ENCODE peak calls at places on chromosomes 16 and 17, in six cellular contexts. N is fibroblast of the aortic adventitia, V is GM12865, I is endodermal cell, Q is BJ, T is tibial nerve. J is an unnamed sample.

GRCh38 chr16:71311553-71312158 is 22.5 kb upstream of the CMTR2 start:
- DNase-seq in Q (no peak), T (no peak), I (peak; percentile 84), V (peak; percentile 21), N (peak; percentile 23), J (no peak)

GRCh38 chr16:65415460-65415859 is 293.6 kb upstream of the CDH11 start:
- DNase-seq in V (no peak), N (peak; percentile 6), T (no peak), I (no peak), Q (no peak), J (peak; percentile 35)

GRCh38 chr16:87150359-87151280 is 166.6 kb downstream of the C16orf95 start:
- DNase-seq in V (no peak), Q (no peak), I (no peak), N (peak; percentile 60), T (no peak), J (no peak)

GRCh38 chr17:39800540-39800939 is 62.8 kb downstream of the GRB7 start:
- DNase-seq in T (no peak), Q (no peak), I (no peak), V (peak; percentile 89), N (no peak), J (no peak)

GRCh38 chr16:85753559-85753958 is 2.7 kb upstream of the C16orf74 start:
- DNase-seq in N (no peak), I (no peak), Q (no peak), V (no peak), T (no peak), J (no peak)

GRCh38 chr16:67663151-67663876 is 2.6 kb downstream of the PARD6A start:
- DNase-seq in V (no peak), I (peak; percentile 89), Q (no peak), N (no peak), T (no peak), J (no peak)

GRCh38 chr17:82302991-82303943 is 14.1 kb downstream of the CD7 start:
- DNase-seq in T (no peak), I (no peak), V (no peak), N (no peak), Q (no peak), J (no peak)

GRCh38 chr17:65297384-65297783 is 160.2 kb downstream of the RGS9 start:
- DNase-seq in V (no peak), I (no peak), Q (no peak), T (no peak), N (peak; percentile 38), J (no peak)

GRCh38 chr17:12067425-12067824 is 46.7 kb downstream of the MAP2K4 start:
- DNase-seq in Q (no peak), T (no peak), V (no peak), N (no peak), I (no peak), J (no peak)

GRCh38 chr16:67055712-67056487 is 27.0 kb downstream of the CBFB start:
- DNase-seq in T (no peak), Q (peak; percentile 92), I (no peak), N (peak; percentile 81), V (peak; percentile 56), J (peak; percentile 82)

GRCh38 chr16:87173294-87173883 is 143.8 kb downstream of the C16orf95 start:
- DNase-seq in Q (no peak), N (peak; percentile 35), I (no peak), T (no peak), V (no peak), J (no peak)

GRCh38 chr17:2595736-2596135 is 2.3 kb downstream of the PAFAH1B1 start:
- DNase-seq in T (no peak), Q (no peak), I (peak; percentile 36), N (peak; percentile 31), V (peak; percentile 11), J (no peak)

GRCh38 chr17:73924083-73924482 is 279.4 kb upstream of the RPL38 start:
- DNase-seq in T (no peak), Q (no peak), N (no peak), I (peak; percentile 28), V (no peak), J (no peak)

GRCh38 chr17:77501101-77501566 is 360.4 kb downstream of the SEC14L1 start:
- DNase-seq in Q (no peak), T (no peak), V (peak; percentile 41), N (peak; percentile 23), I (peak; percentile 86), J (no peak)

GRCh38 chr16:12818331-12818730 is 14.6 kb upstream of the CPPED1 start:
- DNase-seq in N (no peak), Q (no peak), V (no peak), I (no peak), T (no peak), J (no peak)

GRCh38 chr16:69402448-69402847 is 16.6 kb upstream of the TERF2 start:
- DNase-seq in V (no peak), Q (no peak), T (no peak), I (no peak), N (no peak), J (no peak)

GRCh38 chr16:53974484-53975115 is 270.6 kb downstream of the FTO start:
- DNase-seq in T (no peak), I (no peak), Q (no peak), V (no peak), N (peak; percentile 23), J (no peak)

DNA sequence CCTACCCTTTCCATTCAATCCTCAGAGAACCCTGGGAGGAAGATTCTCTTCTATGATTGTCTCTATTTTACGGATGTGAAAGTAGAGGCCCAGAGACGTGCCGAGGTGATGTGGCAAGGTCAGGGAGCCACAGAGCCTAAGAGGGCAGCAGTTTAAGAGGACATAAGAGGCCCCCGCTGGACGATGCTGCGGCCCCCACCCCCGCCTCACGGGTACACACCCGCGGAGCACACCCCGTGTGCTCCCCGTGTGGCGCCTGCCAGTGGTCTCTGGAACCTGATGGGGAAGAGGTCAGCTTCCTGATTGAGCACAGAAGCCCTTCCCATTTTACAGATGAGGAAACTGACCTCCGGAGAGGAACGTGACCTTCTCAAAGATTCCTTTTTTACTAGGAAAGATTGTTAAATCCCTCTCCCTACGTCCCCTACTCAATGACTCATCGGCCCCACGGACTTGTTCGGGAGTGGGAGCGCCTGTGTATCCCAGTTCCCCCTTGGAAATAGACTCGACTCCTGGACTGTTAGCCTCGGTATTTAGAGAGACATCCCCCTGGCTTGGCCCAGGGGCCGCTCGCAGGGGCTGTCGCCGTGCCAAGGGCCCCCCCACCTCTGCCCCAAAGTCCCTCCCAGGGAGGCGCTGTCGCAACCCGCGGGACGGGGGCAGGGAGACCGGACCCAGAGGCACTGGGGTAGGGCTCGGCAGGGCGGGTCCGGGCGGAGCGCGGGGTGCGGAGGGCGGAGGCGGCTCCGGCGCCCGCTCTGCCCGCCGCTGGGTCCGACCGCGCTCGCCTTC is at the start of gene ABCC3:
- DNase-seq in Q (no peak), N (peak; percentile 38), I (no peak), T (no peak), V (peak; percentile 24), J (no peak)
- H3K4me3 ChIP-seq in Q (peak within 1 kb of the TSS; percentile 71), N (peak within 1 kb of the TSS; percentile 57), I (no peak within 1 kb of the TSS), T (peak within 1 kb of the TSS; percentile 17), V (peak within 1 kb of the TSS; percentile 42), J (peak within 1 kb of the TSS; percentile 55)

GRCh38 chr17:50834126-50834785 is 1.1 kb upstream of the WFIKKN2 start:
- DNase-seq in I (peak; percentile 43), Q (no peak), V (no peak), T (no peak), N (no peak), J (no peak)
- H3K4me3 ChIP-seq in I (no peak overlapping the region), Q (no peak overlapping the region), V (no peak overlapping the region), T (no peak overlapping the region), N (no peak overlapping the region), J (no peak overlapping the region)

GRCh38 chr17:28508325-28508724 is 2.2 kb downstream of the FOXN1 start:
- DNase-seq in N (no peak), T (no peak), Q (no peak), I (no peak), V (no peak), J (no peak)
- H3K4me3 ChIP-seq in N (no peak overlapping the region), T (no peak overlapping the region), Q (no peak overlapping the region), I (no peak overlapping the region), V (no peak overlapping the region), J (no peak overlapping the region)

GRCh38 chr16:88306411-88306810 is 76.3 kb upstream of the ZNF469 start:
- DNase-seq in N (no peak), V (no peak), Q (no peak), T (no peak), I (no peak), J (no peak)
- H3K4me3 ChIP-seq in N (no peak overlapping the region), V (no peak overlapping the region), Q (no peak overlapping the region), T (no peak overlapping the region), I (no peak overlapping the region), J (no peak overlapping the region)

GRCh38 chr17:43212641-43213490 is 1.2 kb downstream of the TMEM106A start:
- DNase-seq in N (peak; percentile 4), T (no peak), V (peak; percentile 36), Q (no peak), I (no peak), J (no peak)
- H3K4me3 ChIP-seq in N (peak overlapping the region; percentile 68), T (peak overlapping the region; percentile 36), V (peak overlapping the region; percentile 90), Q (peak overlapping the region; percentile 66), I (peak overlapping the region; percentile 81), J (no peak overlapping the region)

GRCh38 chr17:69415431-69415830 is 934 bp downstream of the MAP2K6 start:
- DNase-seq in N (no peak), Q (no peak), T (no peak), V (no peak), I (no peak), J (no peak)
- H3K4me3 ChIP-seq in N (no peak overlapping the region), Q (peak overlapping the region; percentile 42), T (peak overlapping the region; percentile 23), V (peak overlapping the region; percentile 87), I (peak overlapping the region; percentile 87), J (peak overlapping the region; percentile 37)

DNA sequence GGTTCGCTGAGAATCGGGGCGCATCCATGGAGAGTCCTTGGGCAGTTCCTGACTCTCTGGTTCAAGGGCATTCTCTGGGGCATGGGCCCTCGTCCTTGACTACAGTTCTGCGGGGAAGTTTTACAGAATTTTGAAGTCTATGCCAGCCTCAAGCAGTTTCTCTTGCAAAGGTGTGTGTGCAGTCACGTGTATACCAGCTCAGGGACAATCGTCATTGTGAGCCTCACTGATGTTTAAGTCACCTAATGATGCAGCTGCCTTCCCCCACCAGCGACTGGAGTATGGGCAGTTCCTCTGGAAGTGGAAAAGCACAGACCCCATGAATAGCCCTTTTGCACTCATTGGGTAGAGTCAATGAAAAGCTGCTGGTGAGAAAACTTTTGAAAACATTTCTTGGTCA is 1.3 kb downstream of the PLCG2 start:
- DNase-seq in N (no peak), T (no peak), V (peak; percentile 53), Q (no peak), I (no peak), J (no peak)
- H3K4me3 ChIP-seq in N (no peak overlapping the region), T (no peak overlapping the region), V (peak overlapping the region; percentile 91), Q (no peak overlapping the region), I (peak overlapping the region; percentile 83), J (no peak overlapping the region)

DNA sequence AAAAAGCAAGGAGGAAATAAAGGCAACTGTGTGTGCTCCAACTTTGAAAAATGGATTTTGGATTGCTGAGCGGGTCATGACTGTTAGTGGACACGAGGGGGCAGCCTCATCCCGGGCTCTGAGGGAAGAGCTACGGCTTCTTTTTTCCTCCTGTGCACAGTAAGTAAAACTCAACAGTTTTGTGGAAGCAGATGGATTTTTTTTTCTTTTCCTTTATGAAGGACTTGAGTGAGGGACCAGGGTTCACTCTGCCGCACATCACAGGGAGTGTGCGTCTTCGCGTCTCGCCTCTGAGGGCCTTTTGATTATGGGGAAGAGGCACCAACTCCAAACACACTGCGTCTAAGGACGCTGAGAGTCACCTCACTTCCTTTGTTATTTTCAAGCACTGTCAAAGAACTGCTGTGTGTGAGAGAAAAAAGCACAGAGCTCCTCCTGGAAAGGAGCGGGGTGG is 80.3 kb upstream of the GOT2 start:
- DNase-seq in I (peak; percentile 75), V (peak; percentile 47), Q (peak; percentile 4), N (peak; percentile 54), T (no peak), J (peak; percentile 5)
- H3K4me3 ChIP-seq in I (peak overlapping the region; percentile 61), V (no peak overlapping the region), Q (peak overlapping the region; percentile 20), N (peak overlapping the region; percentile 46), T (no peak overlapping the region), J (peak overlapping the region; percentile 20)

J was measured in kidney epithelial cell.